ENCODE peak calls at places on chromosomes 12 and 14, in four cellular contexts. One of them, this sample, is unnamed.

GRCh38 chr12:27805238-27805637 is 25.2 kb upstream of the MANSC4 start:
- DNase-seq in tibial nerve: no peak
- DNase-seq in breast epithelium: no peak
- DNase-seq in HCT116: no peak
- DNase-seq in this sample: no peak

GRCh38 chr12:106118-106561 is 39.6 kb downstream of the IQSEC3 start:
- DNase-seq in breast epithelium: no peak
- DNase-seq in HCT116: peak
- DNase-seq in tibial nerve: no peak
- DNase-seq in this sample: no peak

GRCh38 chr14:80266930-80267329 is 55.6 kb upstream of the DIO2 start:
- DNase-seq in HCT116: no peak
- DNase-seq in tibial nerve: no peak
- DNase-seq in breast epithelium: no peak
- DNase-seq in this sample: no peak

GRCh38 chr12:39103552-39104165 is 198.3 kb upstream of the CPNE8 start:
- DNase-seq in HCT116: peak
- DNase-seq in tibial nerve: peak
- DNase-seq in breast epithelium: no peak
- DNase-seq in this sample: no peak

GRCh38 chr14:54839681-54840080 is 62.9 kb downstream of the GCH1 start:
- DNase-seq in tibial nerve: peak
- DNase-seq in HCT116: no peak
- DNase-seq in breast epithelium: peak
- DNase-seq in this sample: no peak

GRCh38 chr14:73754911-73755360 is 40.8 kb upstream of the PNMA1 start:
- DNase-seq in breast epithelium: peak
- DNase-seq in tibial nerve: peak
- DNase-seq in HCT116: no peak
- DNase-seq in this sample: peak

GRCh38 chr12:459430-460258 is at the start of gene B4GALNT3:
- DNase-seq in HCT116: peak
- DNase-seq in breast epithelium: peak
- DNase-seq in tibial nerve: no peak
- DNase-seq in this sample: peak

GRCh38 chr12:71972441-71973074 is 33.9 kb downstream of the TPH2 start:
- DNase-seq in HCT116: no peak
- DNase-seq in tibial nerve: no peak
- DNase-seq in breast epithelium: no peak
- DNase-seq in this sample: no peak

GRCh38 chr12:26028953-26029740 is 70.7 kb downstream of the RASSF8 start:
- DNase-seq in breast epithelium: no peak
- DNase-seq in HCT116: peak
- DNase-seq in tibial nerve: peak
- DNase-seq in this sample: no peak

GRCh38 chr12:11460343-11461023 is 65.1 kb upstream of the PRB2 start:
- DNase-seq in tibial nerve: no peak
- DNase-seq in breast epithelium: no peak
- DNase-seq in HCT116: no peak
- DNase-seq in this sample: no peak

GRCh38 chr12:85872497-85873091 is 1.5 kb upstream of the NTS start:
- DNase-seq in breast epithelium: no peak
- DNase-seq in HCT116: peak
- DNase-seq in tibial nerve: no peak
- DNase-seq in this sample: no peak

GRCh38 chr12:39990122-39991101 is 115.5 kb downstream of the SLC2A13 start:
- DNase-seq in HCT116: peak
- DNase-seq in breast epithelium: no peak
- DNase-seq in tibial nerve: peak
- DNase-seq in this sample: peak

GRCh38 chr12:105943525-105943924 is 195.2 kb downstream of the NUAK1 start:
- DNase-seq in tibial nerve: no peak
- DNase-seq in HCT116: no peak
- DNase-seq in breast epithelium: no peak
- DNase-seq in this sample: no peak

GRCh38 chr14:59018978-59019377 is 169.5 kb upstream of the DAAM1 start:
- DNase-seq in breast epithelium: no peak
- DNase-seq in tibial nerve: no peak
- DNase-seq in HCT116: no peak
- DNase-seq in this sample: no peak

DNA sequence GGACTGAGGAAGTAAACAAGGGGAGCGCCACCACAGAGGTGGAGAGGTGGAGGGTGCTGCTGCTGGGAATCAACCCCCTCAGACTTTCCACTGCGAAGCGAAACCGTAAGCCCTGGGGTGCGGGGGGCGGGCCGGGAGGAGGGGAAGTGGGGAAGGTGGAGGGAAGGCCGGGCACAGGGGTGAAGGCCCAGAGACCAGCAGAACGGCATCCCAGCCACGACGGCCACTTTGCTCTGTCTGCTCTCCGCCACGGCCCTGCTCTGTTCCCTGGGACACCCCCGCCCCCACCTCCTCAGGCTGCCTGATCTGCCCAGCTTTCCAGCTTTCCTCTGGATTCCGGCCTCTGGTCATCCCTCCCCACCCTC is at the start of gene LAG3:
- DNase-seq in HCT116: no peak
- DNase-seq in tibial nerve: no peak
- DNase-seq in breast epithelium: no peak
- DNase-seq in this sample: no peak
- H3K4me3 ChIP-seq in HCT116: no peak
- H3K4me3 ChIP-seq in tibial nerve: no peak
- H3K4me3 ChIP-seq in breast epithelium: peak
- H3K4me3 ChIP-seq in this sample: peak

DNA sequence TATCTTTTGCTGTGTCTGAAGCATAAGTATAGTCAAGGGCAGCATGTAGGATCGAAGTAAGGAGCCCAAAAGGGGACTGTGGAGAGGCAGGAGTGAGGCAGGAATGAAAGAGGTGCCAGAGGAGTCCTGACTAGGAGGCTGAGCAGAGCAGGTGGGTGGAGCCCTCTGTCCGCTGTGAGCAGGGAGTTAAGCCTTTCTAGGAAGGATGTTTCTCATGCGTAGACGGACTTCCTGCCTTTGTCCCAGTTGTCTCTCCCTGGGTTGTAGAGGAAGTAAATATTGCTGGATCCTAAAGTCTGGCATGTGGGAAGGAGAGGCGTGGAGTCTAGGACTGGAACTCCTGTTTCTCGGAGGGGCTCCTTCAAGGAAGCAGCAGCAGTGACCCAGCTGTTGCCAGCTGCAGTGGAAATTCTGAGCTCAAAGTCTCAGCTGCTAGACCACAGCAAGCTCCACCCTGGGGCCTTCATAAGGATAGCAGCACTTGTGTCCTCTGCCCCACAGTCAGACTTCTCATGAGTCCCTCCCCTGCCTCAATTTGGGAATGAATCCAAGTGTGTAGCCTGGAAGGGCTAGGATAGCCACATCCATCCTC is 44.0 kb downstream of the RBMS2 start:
- DNase-seq in HCT116: no peak
- DNase-seq in breast epithelium: peak
- DNase-seq in tibial nerve: peak
- DNase-seq in this sample: peak
- TF ChIP-seq POLR2A in HCT116: no peak
- TF ChIP-seq POLR2A in breast epithelium: no peak
- TF ChIP-seq POLR2A in tibial nerve: no peak
- TF ChIP-seq POLR2A in this sample: no peak

DNA sequence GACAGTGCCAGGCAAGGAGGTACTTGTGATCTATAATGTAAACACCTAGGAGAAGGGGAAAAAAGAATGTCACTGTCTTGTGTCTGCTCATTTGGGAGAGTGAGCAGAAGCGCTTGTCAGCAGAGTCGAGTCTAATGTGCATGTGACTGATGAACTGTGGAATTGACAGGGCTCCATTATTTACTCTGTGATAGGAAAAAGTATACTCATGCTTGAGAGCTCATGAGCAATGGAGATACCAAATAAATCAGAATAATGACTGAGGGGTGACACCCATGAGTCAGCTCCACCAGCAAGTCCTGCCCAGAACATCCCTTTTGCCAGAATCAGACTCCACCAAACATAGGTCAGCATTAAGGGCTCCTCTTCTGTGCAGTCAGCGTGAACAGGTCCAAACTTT is 29.3 kb upstream of the WSCD2 start:
- DNase-seq in breast epithelium: no peak
- DNase-seq in HCT116: no peak
- DNase-seq in tibial nerve: no peak
- DNase-seq in this sample: no peak
- H3K27ac ChIP-seq in breast epithelium: no peak
- H3K27ac ChIP-seq in HCT116: no peak
- H3K27ac ChIP-seq in tibial nerve: no peak
- H3K27ac ChIP-seq in this sample: no peak

GRCh38 chr12:15629761-15630160 is 159.4 kb downstream of the EPS8 start:
- DNase-seq in tibial nerve: no peak
- DNase-seq in breast epithelium: no peak
- DNase-seq in HCT116: no peak
- DNase-seq in this sample: no peak
- H3K4me3 ChIP-seq in tibial nerve: no peak
- H3K4me3 ChIP-seq in breast epithelium: no peak
- H3K4me3 ChIP-seq in HCT116: peak
- H3K4me3 ChIP-seq in this sample: no peak

DNA sequence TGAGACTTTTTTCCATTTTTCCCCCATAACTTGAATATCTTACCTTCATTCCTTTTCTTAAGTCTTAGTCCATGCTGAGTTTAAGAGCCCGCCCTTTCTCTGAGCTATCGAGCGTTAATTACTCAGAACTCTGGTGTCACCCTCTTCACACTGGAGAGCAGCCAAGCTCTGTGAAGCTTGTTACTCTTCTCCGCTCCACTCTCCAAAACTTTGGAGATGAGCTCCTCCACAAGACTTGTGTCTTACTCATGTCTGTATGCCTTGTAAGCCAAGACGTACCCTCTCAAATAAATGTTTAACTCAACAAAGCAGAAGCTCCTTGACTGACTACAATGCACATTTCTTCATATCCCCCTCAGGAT is 54.7 kb downstream of the DICER1 start:
- DNase-seq in HCT116: no peak
- DNase-seq in tibial nerve: no peak
- DNase-seq in breast epithelium: no peak
- DNase-seq in this sample: no peak
- TF ChIP-seq POLR2A in HCT116: no peak
- TF ChIP-seq POLR2A in tibial nerve: no peak
- TF ChIP-seq POLR2A in breast epithelium: no peak
- TF ChIP-seq POLR2A in this sample: no peak